ENCODE peak calls at places on chromosome 17, in four cellular contexts. X, U, R and Y are unnamed samples. For H3K9me3, the result is how much of the 10 kb centered on the place peaks cover.

GRCh38 chr17:15038656-15039055 is 226.5 kb downstream of the PMP22 start:
- DNase-seq in X (no peak), U (no peak), R (no peak), Y (no peak)

GRCh38 chr17:62070900-62071299 is 5.8 kb upstream of the MED13 start:
- DNase-seq in X (no peak), U (no peak), R (no peak), Y (no peak)

GRCh38 chr17:46978489-46979022 is 497 bp downstream of the RPRML start:
- DNase-seq in X (no peak), U (no peak), R (peak), Y (no peak)

GRCh38 chr17:72700226-72700625 is 392.3 kb downstream of the SLC39A11 start:
- DNase-seq in X (no peak), U (no peak), R (no peak), Y (no peak)

GRCh38 chr17:75544250-75544649 is 18.8 kb downstream of the LLGL2 start:
- DNase-seq in X (no peak), U (no peak), R (no peak), Y (no peak)

GRCh38 chr17:36920032-36921000 is 17.0 kb upstream of the LHX1 start:
- DNase-seq in X (no peak), U (no peak), R (peak), Y (no peak)

GRCh38 chr17:58343131-58343530 is 8.9 kb downstream of the SUPT4H1 start:
- DNase-seq in X (no peak), U (no peak), R (no peak), Y (no peak)

GRCh38 chr17:10114931-10115535 is 83.4 kb downstream of the GAS7 start:
- DNase-seq in X (peak), U (no peak), R (no peak), Y (no peak)

GRCh38 chr17:21013983-21014382 is 28.8 kb downstream of the USP22 start:
- DNase-seq in X (no peak), U (no peak), R (no peak), Y (no peak)

GRCh38 chr17:57516290-57517215 is 228.5 kb downstream of the CCDC182 start:
- DNase-seq in X (no peak), U (peak), R (no peak), Y (no peak)

GRCh38 chr17:60326702-60327101 is 65.2 kb downstream of the USP32 start:
- DNase-seq in X (no peak), U (no peak), R (no peak), Y (no peak)
- TF ChIP-seq SUZ12 in X (no peak), U (no peak), R (no peak), Y (no peak)

GRCh38 chr17:5184284-5184683 is 7.4 kb downstream of the ZNF594 start:
- DNase-seq in X (no peak), U (no peak), R (no peak), Y (no peak)
- H3K9me3 ChIP-seq in X (half or more), U (under half), R (half or more), Y (half or more)

GRCh38 chr17:74089869-74090464 is 113.5 kb upstream of the RPL38 start:
- DNase-seq in X (peak), U (peak), R (peak), Y (peak)
- TF ChIP-seq SUZ12 in X (no peak), U (no peak), R (no peak), Y (no peak)

DNA sequence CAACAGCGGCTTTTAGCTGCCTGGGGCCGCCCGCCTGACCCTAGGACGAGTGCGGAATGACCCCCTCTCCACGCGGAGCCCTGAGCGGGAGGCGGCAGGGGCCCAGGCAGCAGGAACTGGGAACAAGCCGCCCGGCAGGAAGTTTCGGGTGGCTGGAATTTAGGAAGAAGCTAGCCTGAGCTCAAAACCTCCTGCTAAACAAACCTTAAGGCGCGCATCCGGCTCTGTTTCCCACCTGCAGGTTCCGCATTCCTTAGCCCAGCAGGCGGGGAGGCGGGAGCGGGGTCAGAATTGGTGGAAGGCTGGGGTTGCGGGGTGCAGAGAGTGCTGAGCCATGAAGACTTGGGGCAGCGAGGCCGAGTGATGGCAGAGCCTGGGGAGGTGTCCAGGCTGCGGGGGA is 813.9 kb downstream of the KCNJ18 start:
- DNase-seq in X (no peak), U (no peak), R (no peak), Y (no peak)
- H3K9me3 ChIP-seq in X (under half), U (under half), R (half or more), Y (under half)

DNA sequence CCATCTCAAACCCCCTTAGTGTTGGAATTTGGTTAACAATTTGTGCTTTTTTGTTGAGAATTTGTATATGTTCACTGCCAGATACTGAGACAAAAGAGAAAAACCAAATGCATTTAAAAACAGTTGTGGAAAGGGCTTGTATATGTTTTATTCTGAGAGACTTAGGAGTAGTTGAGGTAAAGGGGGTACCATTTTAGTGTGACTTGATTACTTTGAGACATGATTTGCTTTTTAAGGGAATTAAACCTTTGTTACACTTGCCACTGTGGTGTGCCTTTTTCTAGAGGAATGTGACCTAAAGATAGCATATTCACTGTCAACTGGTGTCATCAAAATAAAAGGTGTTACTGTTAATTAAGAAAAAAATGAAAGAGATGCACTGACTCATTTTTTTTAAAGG is 4.5 kb downstream of the IGF2BP1 start:
- DNase-seq in X (no peak), U (no peak), R (no peak), Y (no peak)
- TF ChIP-seq SUZ12 in X (no peak), U (no peak), R (no peak), Y (no peak)

DNA sequence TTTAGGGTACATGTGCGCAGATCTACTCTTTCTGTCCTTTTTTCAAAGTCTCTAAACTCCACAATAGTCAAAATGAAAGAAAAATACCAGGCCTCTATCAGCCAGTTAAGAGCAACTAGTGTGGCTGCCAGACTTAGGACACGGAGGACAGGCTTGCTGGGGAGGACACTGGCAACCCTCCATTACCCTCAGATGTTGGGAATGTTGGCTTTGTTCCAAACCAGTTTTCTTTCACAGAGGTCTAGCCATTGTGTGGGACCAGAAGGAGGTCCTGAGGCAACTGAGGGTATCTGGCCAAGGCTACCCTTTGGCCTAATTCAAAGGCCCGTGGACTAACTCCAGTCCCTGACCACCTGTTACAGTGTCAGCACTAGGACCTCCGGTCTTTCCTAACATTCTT is 51.2 kb upstream of the MED9 start:
- DNase-seq in X (no peak), U (no peak), R (no peak), Y (no peak)
- H3K9me3 ChIP-seq in X (under half), U (under half), R (under half), Y (under half)

GRCh38 chr17:30554839-30555751 is 77.9 kb downstream of the GOSR1 start:
- DNase-seq in X (no peak), U (peak), R (peak), Y (no peak)
- TF ChIP-seq SUZ12 in X (no peak), U (no peak), R (no peak), Y (no peak)

GRCh38 chr17:67208232-67208631 is 36.8 kb downstream of the HELZ start:
- DNase-seq in X (no peak), U (no peak), R (no peak), Y (no peak)

GRCh38 chr17:67212231-67212630 is 32.8 kb downstream of the HELZ start:
- DNase-seq in X (no peak), U (no peak), R (no peak), Y (no peak)

GRCh38 chr17:67211742-67212141 is 33.3 kb downstream of the HELZ start:
- DNase-seq in X (no peak), U (peak), R (no peak), Y (no peak)

GRCh38 chr17:67212716-67213417 is 32.1 kb downstream of the HELZ start:
- DNase-seq in X (no peak), U (no peak), R (no peak), Y (no peak)

GRCh38 chr17:67210915-67211314 is 34.1 kb downstream of the HELZ start:
- DNase-seq in X (no peak), U (no peak), R (no peak), Y (no peak)
- H3K9me3 ChIP-seq in X (under half), U (under half), R (under half), Y (under half)